ENCODE peak calls at places on chromosomes 3 and 15, in seven cellular contexts. V is LHCN-M2; L is naive thymus-derived CD8-positive, alpha-beta T cell; M is activated CD4-positive, CD25-positive, alpha-beta regulatory T cell; C is A172; K is H9; D is RWPE1. Z is an unnamed sample.
A peak's percentile ranks its signal among the peaks of the same experiment; 100 is the strongest.

GRCh38 chr15:38475361-38475760 is 21.4 kb downstream of the FAM98B start:
- DNase-seq in V (no peak), L (no peak), M (no peak), C (no peak), K (no peak), D (no peak), Z (no peak)

GRCh38 chr3:106078635-106079034 is 209.8 kb upstream of the CBLB start:
- DNase-seq in V (no peak), L (no peak), M (no peak), C (no peak), K (no peak), D (no peak), Z (no peak)

GRCh38 chr3:138842483-138843188 is 7.9 kb upstream of the PIK3CB start:
- DNase-seq in V (no peak), L (no peak), M (no peak), C (no peak), K (no peak), D (no peak), Z (no peak)

GRCh38 chr3:13564751-13565560 is 16.0 kb downstream of the FBLN2 start:
- DNase-seq in V (no peak), L (no peak), M (no peak), C (no peak), K (peak; percentile 57), D (no peak), Z (no peak)

GRCh38 chr3:74561881-74562280 is 52.6 kb downstream of the CNTN3 start:
- DNase-seq in V (peak; percentile 1), L (no peak), M (no peak), C (no peak), K (no peak), D (no peak), Z (peak; percentile 9)

GRCh38 chr3:86244897-86245296 is 746.1 kb downstream of the VGLL3 start:
- DNase-seq in V (no peak), L (no peak), M (no peak), C (no peak), K (no peak), D (no peak), Z (no peak)

GRCh38 chr3:130345487-130346079 is at the start of gene COL6A5:
- DNase-seq in V (peak; percentile 16), L (no peak), M (no peak), C (no peak), K (peak; percentile 61), D (no peak), Z (no peak)

GRCh38 chr3:129723558-129724324 is 117.3 kb upstream of the PLXND1 start:
- DNase-seq in V (peak; percentile 86), L (no peak), M (no peak), C (peak; percentile 40), K (no peak), D (peak; percentile 48), Z (peak; percentile 38)

GRCh38 chr3:65761431-65761830 is 277.3 kb downstream of the MAGI1 start:
- DNase-seq in V (no peak), L (no peak), M (no peak), C (no peak), K (no peak), D (no peak), Z (no peak)

GRCh38 chr15:50135123-50135541 is 16.1 kb upstream of the ATP8B4 start:
- DNase-seq in V (peak; percentile 65), L (no peak), M (peak; percentile 1), C (peak; percentile 42), K (no peak), D (no peak), Z (no peak)

GRCh38 chr15:47331796-47332480 is 385.4 kb upstream of the SEMA6D start:
- DNase-seq in V (no peak), L (no peak), M (no peak), C (no peak), K (no peak), D (no peak), Z (peak; percentile 17)

GRCh38 chr3:28504945-28505344 is 156.3 kb upstream of the AZI2 start:
- DNase-seq in V (no peak), L (no peak), M (no peak), C (no peak), K (no peak), D (no peak), Z (no peak)

GRCh38 chr3:171809513-171810277 is 588 bp downstream of the PLD1 start:
- DNase-seq in V (peak; percentile 75), L (peak; percentile 23), M (no peak), C (peak; percentile 68), K (peak; percentile 67), D (peak; percentile 84), Z (peak; percentile 94)

GRCh38 chr3:11739712-11740111 is 96.0 kb upstream of the VGLL4 start:
- DNase-seq in V (no peak), L (no peak), M (no peak), C (no peak), K (no peak), D (no peak), Z (no peak)

GRCh38 chr3:134002326-134002725 is 27.4 kb downstream of the SLCO2A1 start:
- DNase-seq in V (peak; percentile 46), L (no peak), M (no peak), C (peak; percentile 6), K (no peak), D (no peak), Z (no peak)

GRCh38 chr15:61198722-61199121 is 30.4 kb downstream of the RORA start:
- DNase-seq in V (no peak), L (no peak), M (no peak), C (no peak), K (no peak), D (no peak), Z (no peak)

GRCh38 chr3:139326707-139327106 is 17.1 kb upstream of the MRPS22 start:
- DNase-seq in V (no peak), L (no peak), M (no peak), C (no peak), K (no peak), D (no peak), Z (no peak)

Z was measured in hepatic stellate cell.